ENCODE peak calls at places on chromosomes 16 and 17, in five cellular contexts. One of them, this sample, is unnamed.

GRCh38 chr17:50133028-50133768 is 3.2 kb upstream of the SAMD14 start:
- DNase-seq in GM10248: no peak
- DNase-seq in A673: no peak
- DNase-seq in uterus: no peak
- DNase-seq in BE2C: peak
- DNase-seq in this sample: no peak

GRCh38 chr17:59329558-59330313 is 1.7 kb upstream of the YPEL2 start:
- DNase-seq in GM10248: peak
- DNase-seq in A673: peak
- DNase-seq in uterus: peak
- DNase-seq in BE2C: peak
- DNase-seq in this sample: peak

GRCh38 chr16:14301150-14302030 is 230.3 kb downstream of the MRTFB start:
- DNase-seq in GM10248: no peak
- DNase-seq in A673: no peak
- DNase-seq in uterus: peak
- DNase-seq in BE2C: no peak
- DNase-seq in this sample: no peak

GRCh38 chr16:66357523-66357928 is 9.0 kb upstream of the CDH5 start:
- DNase-seq in GM10248: peak
- DNase-seq in A673: peak
- DNase-seq in uterus: peak
- DNase-seq in BE2C: peak
- DNase-seq in this sample: no peak

GRCh38 chr16:87679593-87680271 is 77.4 kb downstream of the JPH3 start:
- DNase-seq in GM10248: no peak
- DNase-seq in A673: no peak
- DNase-seq in uterus: no peak
- DNase-seq in BE2C: no peak
- DNase-seq in this sample: no peak

GRCh38 chr16:77788196-77789084 is at the start of gene VAT1L:
- DNase-seq in GM10248: no peak
- DNase-seq in A673: no peak
- DNase-seq in uterus: no peak
- DNase-seq in BE2C: peak
- DNase-seq in this sample: no peak

GRCh38 chr16:30699615-30700099 is 686 bp downstream of the SRCAP start:
- DNase-seq in GM10248: no peak
- DNase-seq in A673: no peak
- DNase-seq in uterus: no peak
- DNase-seq in BE2C: no peak
- DNase-seq in this sample: no peak

GRCh38 chr17:78535285-78536197 is 41.7 kb downstream of the DNAH17 start:
- DNase-seq in GM10248: no peak
- DNase-seq in A673: no peak
- DNase-seq in uterus: no peak
- DNase-seq in BE2C: no peak
- DNase-seq in this sample: no peak

GRCh38 chr17:19000531-19001011 is 4.0 kb downstream of the FAM83G start:
- DNase-seq in GM10248: no peak
- DNase-seq in A673: no peak
- DNase-seq in uterus: no peak
- DNase-seq in BE2C: peak
- DNase-seq in this sample: no peak

GRCh38 chr16:17466876-17467275 is 3.9 kb downstream of the XYLT1 start:
- DNase-seq in GM10248: no peak
- DNase-seq in A673: no peak
- DNase-seq in uterus: no peak
- DNase-seq in BE2C: no peak
- DNase-seq in this sample: no peak

GRCh38 chr17:48492401-48493298 is 38.2 kb downstream of the HOXB1 start:
- DNase-seq in GM10248: peak
- DNase-seq in A673: peak
- DNase-seq in uterus: peak
- DNase-seq in BE2C: peak
- DNase-seq in this sample: peak

GRCh38 chr16:28309811-28310311 is 17.5 kb downstream of the SBK1 start:
- DNase-seq in GM10248: no peak
- DNase-seq in A673: peak
- DNase-seq in uterus: no peak
- DNase-seq in BE2C: no peak
- DNase-seq in this sample: no peak

GRCh38 chr16:51112311-51112710 is 38.8 kb downstream of the SALL1 start:
- DNase-seq in GM10248: no peak
- DNase-seq in A673: no peak
- DNase-seq in uterus: no peak
- DNase-seq in BE2C: no peak
- DNase-seq in this sample: no peak

GRCh38 chr16:65097296-65097695 is 24.6 kb downstream of the CDH11 start:
- DNase-seq in GM10248: no peak
- DNase-seq in A673: no peak
- DNase-seq in uterus: no peak
- DNase-seq in BE2C: no peak
- DNase-seq in this sample: no peak

GRCh38 chr16:66286527-66286926 is 80.0 kb upstream of the CDH5 start:
- DNase-seq in GM10248: no peak
- DNase-seq in A673: no peak
- DNase-seq in uterus: no peak
- DNase-seq in BE2C: no peak
- DNase-seq in this sample: no peak

GRCh38 chr17:82489117-82489516 is 30.4 kb upstream of the FOXK2 start:
- DNase-seq in GM10248: no peak
- DNase-seq in A673: no peak
- DNase-seq in uterus: peak
- DNase-seq in BE2C: no peak
- DNase-seq in this sample: no peak

GRCh38 chr17:72388765-72389473 is 268.1 kb downstream of the SOX9 start:
- DNase-seq in GM10248: no peak
- DNase-seq in A673: no peak
- DNase-seq in uterus: no peak
- DNase-seq in BE2C: no peak
- DNase-seq in this sample: no peak

GRCh38 chr17:67474081-67474661 is 97.1 kb downstream of the PITPNC1 start:
- DNase-seq in GM10248: no peak
- DNase-seq in A673: no peak
- DNase-seq in uterus: peak
- DNase-seq in BE2C: no peak
- DNase-seq in this sample: no peak

GRCh38 chr16:67900156-67900555 is 7.1 kb downstream of the PSKH1 start:
- DNase-seq in GM10248: no peak
- DNase-seq in A673: no peak
- DNase-seq in uterus: no peak
- DNase-seq in BE2C: no peak
- DNase-seq in this sample: no peak

GRCh38 chr17:67246648-67247415 is 1.8 kb upstream of the HELZ start:
- DNase-seq in GM10248: peak
- DNase-seq in A673: no peak
- DNase-seq in uterus: no peak
- DNase-seq in BE2C: no peak
- DNase-seq in this sample: peak

GRCh38 chr17:74478369-74479100 is 12.1 kb downstream of the CD300A start:
- DNase-seq in GM10248: peak
- DNase-seq in A673: no peak
- DNase-seq in uterus: no peak
- DNase-seq in BE2C: no peak
- DNase-seq in this sample: no peak

GRCh38 chr17:82497483-82498405 is 21.8 kb upstream of the FOXK2 start:
- DNase-seq in GM10248: peak
- DNase-seq in A673: peak
- DNase-seq in uterus: peak
- DNase-seq in BE2C: no peak
- DNase-seq in this sample: no peak

GRCh38 chr16:73048292-73049050 is 543 bp upstream of the ZFHX3 start:
- DNase-seq in GM10248: no peak
- DNase-seq in A673: peak
- DNase-seq in uterus: peak
- DNase-seq in BE2C: peak
- DNase-seq in this sample: no peak

GRCh38 chr16:53131050-53131362 is 76.2 kb downstream of the CHD9 start:
- DNase-seq in GM10248: no peak
- DNase-seq in A673: no peak
- DNase-seq in uterus: no peak
- DNase-seq in BE2C: no peak
- DNase-seq in this sample: no peak

GRCh38 chr16:69934044-69934443 is 17.1 kb upstream of the CLEC18A start:
- DNase-seq in GM10248: no peak
- DNase-seq in A673: no peak
- DNase-seq in uterus: no peak
- DNase-seq in BE2C: no peak
- DNase-seq in this sample: no peak

GRCh38 chr16:69932691-69933392 is 18.3 kb upstream of the CLEC18A start:
- DNase-seq in GM10248: no peak
- DNase-seq in A673: no peak
- DNase-seq in uterus: no peak
- DNase-seq in BE2C: no peak
- DNase-seq in this sample: no peak

GRCh38 chr16:69931631-69932030 is 19.5 kb upstream of the CLEC18A start:
- DNase-seq in GM10248: no peak
- DNase-seq in A673: no peak
- DNase-seq in uterus: no peak
- DNase-seq in BE2C: no peak
- DNase-seq in this sample: no peak

GRCh38 chr16:69930117-69930776 is 20.9 kb upstream of the CLEC18A start:
- DNase-seq in GM10248: peak
- DNase-seq in A673: peak
- DNase-seq in uterus: peak
- DNase-seq in BE2C: peak
- DNase-seq in this sample: peak

DNA sequence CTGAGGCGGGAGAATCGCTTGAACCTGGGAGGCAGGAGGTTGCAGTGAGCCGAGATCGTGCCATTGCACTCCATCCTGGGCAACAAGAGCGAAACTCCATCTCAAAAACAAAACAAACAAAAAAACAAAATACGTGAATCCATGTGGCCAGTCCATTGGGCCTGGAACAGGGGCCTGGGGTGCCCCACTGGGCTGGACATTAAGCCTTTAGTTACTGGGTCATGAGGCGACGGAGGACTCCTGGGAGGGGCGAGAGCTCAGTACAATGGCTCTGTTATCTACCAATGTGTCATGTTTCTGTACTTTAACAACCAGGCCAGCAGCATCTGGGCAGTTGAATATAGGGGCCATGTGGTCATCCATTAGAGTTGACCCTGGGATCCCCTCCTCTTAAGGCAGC is 18.9 kb upstream of the CLEC18A start:
- DNase-seq in GM10248: no peak
- DNase-seq in A673: no peak
- DNase-seq in uterus: no peak
- DNase-seq in BE2C: no peak
- DNase-seq in this sample: no peak
- TF ChIP-seq CTCF in GM10248: no peak
- TF ChIP-seq CTCF in A673: no peak
- TF ChIP-seq CTCF in uterus: no peak
- TF ChIP-seq CTCF in BE2C: no peak
- TF ChIP-seq CTCF in this sample: no peak

GRCh38 chr16:80923356-80923755 is 83.3 kb downstream of the CMC2 start:
- DNase-seq in GM10248: no peak
- DNase-seq in A673: no peak
- DNase-seq in uterus: no peak
- DNase-seq in BE2C: no peak
- DNase-seq in this sample: no peak

DNA sequence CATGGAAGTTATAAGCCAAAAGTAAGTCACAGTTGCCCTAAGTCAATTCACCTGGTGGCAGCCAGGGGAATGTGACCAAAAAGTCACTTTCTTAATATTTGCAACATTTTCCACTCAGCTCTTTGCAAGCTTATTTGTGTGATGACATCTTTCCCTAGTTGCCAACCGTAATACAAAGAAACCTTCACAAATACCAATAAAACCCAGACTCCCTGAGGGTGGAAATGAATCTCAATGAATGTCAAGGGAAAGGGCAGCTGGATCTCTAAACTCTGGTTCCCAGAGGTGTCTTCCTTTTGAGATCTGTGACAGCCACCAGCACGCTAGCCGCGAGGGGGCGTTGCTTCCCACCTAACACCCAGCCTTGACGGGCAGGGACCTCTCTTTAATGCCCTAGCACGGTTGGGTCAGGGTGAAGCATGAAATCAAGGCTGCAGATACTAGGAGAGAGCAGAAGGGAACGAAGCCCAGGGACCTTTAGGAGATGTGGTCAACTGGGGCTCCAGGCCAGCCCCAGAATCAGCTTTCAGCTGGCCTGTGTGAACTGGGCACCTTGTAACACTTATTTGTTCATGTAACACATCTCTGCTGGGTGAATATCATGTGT is 82.2 kb downstream of the CMC2 start:
- DNase-seq in GM10248: peak
- DNase-seq in A673: peak
- DNase-seq in uterus: no peak
- DNase-seq in BE2C: peak
- DNase-seq in this sample: peak
- TF ChIP-seq CTCF in GM10248: peak
- TF ChIP-seq CTCF in A673: peak
- TF ChIP-seq CTCF in uterus: no peak
- TF ChIP-seq CTCF in BE2C: peak
- TF ChIP-seq CTCF in this sample: peak

DNA sequence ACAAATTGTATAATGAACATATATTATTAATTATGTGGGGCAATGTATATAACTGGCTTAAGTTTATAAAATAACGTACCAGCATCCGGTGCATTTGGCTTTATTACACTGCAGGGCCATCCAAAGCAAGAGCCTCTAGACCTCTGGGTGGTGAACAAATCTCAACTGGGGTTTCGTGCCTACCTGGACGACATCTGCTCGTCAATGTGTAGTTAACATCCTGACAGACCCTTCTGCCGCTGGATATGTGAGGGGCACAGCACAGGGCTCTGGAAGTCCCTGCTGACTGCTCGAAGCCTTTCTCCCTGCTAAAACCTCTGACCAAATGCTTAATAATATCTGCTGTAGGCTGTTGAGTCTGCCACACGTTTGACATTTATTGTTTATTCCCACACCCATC is 2.3 kb downstream of the TMEM186 start:
- DNase-seq in GM10248: no peak
- DNase-seq in A673: no peak
- DNase-seq in uterus: no peak
- DNase-seq in BE2C: no peak
- DNase-seq in this sample: no peak
- TF ChIP-seq CTCF in GM10248: no peak
- TF ChIP-seq CTCF in A673: no peak
- TF ChIP-seq CTCF in uterus: no peak
- TF ChIP-seq CTCF in BE2C: no peak
- TF ChIP-seq CTCF in this sample: no peak

GRCh38 chr17:17748604-17749003 is 67.3 kb downstream of the RAI1 start:
- DNase-seq in GM10248: no peak
- DNase-seq in A673: no peak
- DNase-seq in uterus: no peak
- DNase-seq in BE2C: no peak
- DNase-seq in this sample: no peak

GRCh38 chr17:17745476-17746455 is 64.5 kb downstream of the RAI1 start:
- DNase-seq in GM10248: no peak
- DNase-seq in A673: no peak
- DNase-seq in uterus: no peak
- DNase-seq in BE2C: no peak
- DNase-seq in this sample: no peak

GRCh38 chr17:17749025-17749772 is 67.9 kb downstream of the RAI1 start:
- DNase-seq in GM10248: peak
- DNase-seq in A673: peak
- DNase-seq in uterus: no peak
- DNase-seq in BE2C: peak
- DNase-seq in this sample: no peak

GRCh38 chr17:17749921-17750320 is 68.7 kb downstream of the RAI1 start:
- DNase-seq in GM10248: peak
- DNase-seq in A673: peak
- DNase-seq in uterus: no peak
- DNase-seq in BE2C: peak
- DNase-seq in this sample: peak

GRCh38 chr17:17748179-17748578 is 66.9 kb downstream of the RAI1 start:
- DNase-seq in GM10248: no peak
- DNase-seq in A673: peak
- DNase-seq in uterus: no peak
- DNase-seq in BE2C: no peak
- DNase-seq in this sample: no peak
- TF ChIP-seq CTCF in GM10248: no peak
- TF ChIP-seq CTCF in A673: peak
- TF ChIP-seq CTCF in uterus: no peak
- TF ChIP-seq CTCF in BE2C: peak
- TF ChIP-seq CTCF in this sample: peak

This sample was measured in progenitor cell of endocrine pancreas.